ENCODE peak calls at places on chromosomes 13 and 19, in five cellular contexts. B is T-helper 2 cell; A is cardiac fibroblast; V is stimulated activated CD4-positive, alpha-beta T cell treated with anti-CD3 and anti-CD28 coated beads, Interleukin-1b, Interleukin-23, amount 100 ng/mL, for 24 hours; O is activated CD4-positive, alpha-beta T cell treated with anti-CD3 and anti-CD28 coated beads for 48 hours. Z is an unnamed sample.

GRCh38 chr19:49869484-49870308 is 2.3 kb upstream of the PNKP start:
- DNase-seq in B (peak; percentile 87), A (peak; percentile 100), V (peak; percentile 75), O (peak; percentile 92), Z (peak; percentile 83)

GRCh38 chr13:75402787-75403186 is 79.2 kb downstream of the TBC1D4 start:
- DNase-seq in B (no peak), A (no peak), V (no peak), O (no peak), Z (no peak)

GRCh38 chr13:99355267-99356215 is 48.3 kb upstream of the GPR183 start:
- DNase-seq in O (no peak), V (no peak), B (no peak), A (no peak), Z (no peak)

GRCh38 chr19:3409346-3410064 is 43.1 kb downstream of the NFIC start:
- DNase-seq in V (no peak), A (no peak), O (no peak), B (no peak), Z (no peak)

GRCh38 chr19:47313754-47314133 is 4.1 kb downstream of the C5AR1 start:
- DNase-seq in O (no peak), B (no peak), V (no peak), A (no peak), Z (no peak)

GRCh38 chr13:34156841-34157365 is 339.0 kb downstream of the RFC3 start:
- DNase-seq in A (peak; percentile 95), O (peak; percentile 68), V (peak; percentile 2), B (no peak), Z (no peak)

GRCh38 chr19:42380155-42380554 is 9.9 kb downstream of the CNFN start:
- DNase-seq in A (no peak), B (no peak), O (no peak), V (no peak), Z (no peak)

GRCh38 chr13:50080856-50081105 is 65.5 kb downstream of the KCNRG start:
- DNase-seq in V (no peak), A (peak; percentile 52), O (no peak), B (no peak), Z (no peak)

GRCh38 chr19:10583021-10583776 is 3.9 kb downstream of the AP1M2 start:
- DNase-seq in A (no peak), V (no peak), O (no peak), B (no peak), Z (no peak)

GRCh38 chr19:50506700-50507099 is 4.3 kb downstream of the JOSD2 start:
- DNase-seq in O (no peak), V (no peak), A (no peak), B (no peak), Z (no peak)

GRCh38 chr13:48731957-48732569 is 78.3 kb downstream of the CYSLTR2 start:
- DNase-seq in V (peak; percentile 38), B (peak; percentile 45), A (no peak), O (peak; percentile 77), Z (peak; percentile 33)

GRCh38 chr13:18233783-18234299 is 947.8 kb downstream of the TUBA3C start:
- DNase-seq in A (no peak), B (no peak), O (no peak), V (no peak), Z (no peak)